ENCODE peak calls at places on chromosomes 11 and 22, in six cellular contexts. Y is endothelial cell, X is endodermal cell, Z is fibroblast of mammary gland, E is nephron progenitor cell, T is psoas muscle. S is an unnamed sample.

GRCh38 chr11:58770627-58771457 is 39.1 kb upstream of the GLYAT start:
- DNase-seq in Y (no peak), X (no peak), Z (peak; percentile 91), E (no peak), T (no peak), S (no peak)

GRCh38 chr22:46737976-46738641 is at the start of gene CERK:
- DNase-seq in Y (peak; percentile 56), X (peak; percentile 85), Z (peak; percentile 33), E (peak; percentile 69), T (peak; percentile 84), S (peak; percentile 86)

GRCh38 chr11:57674251-57674650 is 6.3 kb downstream of the ZDHHC5 start:
- DNase-seq in Y (no peak), X (no peak), Z (no peak), E (no peak), T (no peak), S (no peak)

GRCh38 chr22:48808038-48808960 is 1019.4 kb downstream of the BRD1 start:
- DNase-seq in Y (no peak), X (no peak), Z (no peak), E (no peak), T (no peak), S (no peak)

GRCh38 chr11:125199915-125200314 is 35.4 kb downstream of the PKNOX2 start:
- DNase-seq in Y (no peak), X (no peak), Z (no peak), E (no peak), T (no peak), S (no peak)

GRCh38 chr22:45887202-45888131 is 89.5 kb downstream of the WNT7B start:
- DNase-seq in Y (no peak), X (peak; percentile 41), Z (no peak), E (no peak), T (peak; percentile 44), S (peak; percentile 0)

GRCh38 chr11:73192272-73192671 is 25.8 kb upstream of the P2RY2 start:
- DNase-seq in Y (no peak), X (no peak), Z (no peak), E (no peak), T (peak; percentile 25), S (no peak)

GRCh38 chr11:130055637-130056036 is 14.1 kb upstream of the APLP2 start:
- DNase-seq in Y (no peak), X (no peak), Z (peak; percentile 76), E (no peak), T (no peak), S (no peak)

GRCh38 chr11:78749243-78749730 is 174.6 kb upstream of the NARS2 start:
- DNase-seq in Y (no peak), X (no peak), Z (no peak), E (no peak), T (no peak), S (no peak)

GRCh38 chr22:49453816-49454215 is 373.9 kb downstream of the BRD1 start:
- DNase-seq in Y (no peak), X (peak; percentile 36), Z (no peak), E (no peak), T (no peak), S (no peak)

GRCh38 chr11:122796128-122796717 is 42.1 kb upstream of the CRTAM start:
- DNase-seq in Y (peak; percentile 71), X (peak; percentile 90), Z (peak; percentile 56), E (peak; percentile 62), T (peak; percentile 56), S (peak; percentile 52)

GRCh38 chr22:39098026-39098425 is 982 bp downstream of the APOBEC3H start:
- DNase-seq in Y (no peak), X (peak; percentile 87), Z (no peak), E (no peak), T (peak; percentile 28), S (no peak)

GRCh38 chr11:20790622-20791021 is 121.2 kb downstream of the NELL1 start:
- DNase-seq in Y (no peak), X (peak; percentile 80), Z (no peak), E (no peak), T (no peak), S (peak; percentile 10)

GRCh38 chr11:297666-298405 is 1.5 kb downstream of the IFITM5 start:
- DNase-seq in Y (no peak), X (peak; percentile 54), Z (peak; percentile 46), E (peak; percentile 3), T (peak; percentile 67), S (no peak)

GRCh38 chr11:9726313-9727022 is 62.6 kb downstream of the SWAP70 start:
- DNase-seq in Y (no peak), X (no peak), Z (peak; percentile 76), E (no peak), T (no peak), S (no peak)

GRCh38 chr11:34395916-34396555 is 38.2 kb upstream of the ABTB2 start:
- DNase-seq in Y (no peak), X (no peak), Z (peak; percentile 57), E (no peak), T (no peak), S (no peak)

GRCh38 chr22:27705391-27706080 is 96.0 kb downstream of the MN1 start:
- DNase-seq in Y (no peak), X (no peak), Z (no peak), E (no peak), T (no peak), S (no peak)

GRCh38 chr11:12494699-12495098 is 117.3 kb downstream of the PARVA start:
- DNase-seq in Y (no peak), X (no peak), Z (peak; percentile 31), E (no peak), T (no peak), S (no peak)

GRCh38 chr11:19258651-19259230 is 18.0 kb upstream of the E2F8 start:
- DNase-seq in Y (no peak), X (no peak), Z (no peak), E (no peak), T (no peak), S (no peak)

GRCh38 chr11:22711880-22712279 is 45.5 kb downstream of the GAS2 start:
- DNase-seq in Y (no peak), X (no peak), Z (no peak), E (no peak), T (no peak), S (no peak)

GRCh38 chr22:25027959-25028840 is 75.7 kb downstream of the KIAA1671 start:
- DNase-seq in Y (peak; percentile 67), X (peak; percentile 92), Z (no peak), E (peak; percentile 66), T (peak; percentile 58), S (peak; percentile 79)

GRCh38 chr22:25057013-25057881 is 104.7 kb downstream of the KIAA1671 start:
- DNase-seq in Y (peak; percentile 89), X (peak; percentile 97), Z (peak; percentile 23), E (peak; percentile 92), T (peak; percentile 84), S (peak; percentile 86)

GRCh38 chr11:123437236-123437979 is 7.3 kb downstream of the GRAMD1B start:
- DNase-seq in Y (no peak), X (no peak), Z (no peak), E (no peak), T (no peak), S (no peak)

GRCh38 chr11:109241988-109242387 is 180.0 kb upstream of the C11orf87 start:
- DNase-seq in Y (no peak), X (peak; percentile 47), Z (no peak), E (no peak), T (no peak), S (no peak)

GRCh38 chr11:46238078-46238966 is 39.1 kb upstream of the CREB3L1 start:
- DNase-seq in Y (peak; percentile 77), X (peak; percentile 80), Z (peak; percentile 65), E (peak; percentile 77), T (peak; percentile 81), S (peak; percentile 56)

DNA sequence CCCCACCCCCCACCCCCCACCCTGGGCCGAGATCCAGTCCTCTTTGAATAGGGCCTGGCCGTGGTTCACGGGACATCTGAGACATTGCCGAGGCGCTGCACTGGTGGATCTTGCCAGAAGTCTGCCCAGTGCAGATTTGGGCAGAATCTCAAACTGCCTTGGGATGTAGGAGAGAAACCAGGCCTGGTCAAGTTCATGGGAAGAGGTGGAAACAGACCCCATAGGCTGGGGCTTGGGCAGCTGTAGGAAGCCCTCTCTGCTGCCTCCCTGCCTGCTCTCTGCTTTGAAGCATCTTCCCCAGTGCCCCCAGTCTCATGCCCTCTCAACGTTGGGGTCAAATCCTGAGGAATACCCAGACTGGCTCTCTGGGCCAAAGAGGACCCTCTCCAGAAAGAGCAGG is 16.0 kb upstream of the PPP6R3 start:
- DNase-seq in Y (no peak), X (no peak), Z (no peak), E (no peak), T (peak; percentile 56), S (no peak)
- TF ChIP-seq CTCF in Y (no peak), X (no peak), Z (no peak), E (no peak), T (no peak), S (no peak)

GRCh38 chr22:19766506-19767426 is 6.2 kb downstream of the TBX1 start:
- DNase-seq in Y (peak; percentile 53), X (peak; percentile 80), Z (no peak), E (peak; percentile 44), T (peak; percentile 76), S (no peak)
- TF ChIP-seq CTCF in Y (peak; percentile 41), X (peak; percentile 73), Z (no peak), E (no peak), T (no peak), S (no peak)

GRCh38 chr22:30219668-30220278 is 26.8 kb downstream of the LIF start:
- DNase-seq in Y (no peak), X (no peak), Z (no peak), E (no peak), T (no peak), S (no peak)

GRCh38 chr22:30217698-30218565 is 28.6 kb downstream of the LIF start:
- DNase-seq in Y (no peak), X (no peak), Z (no peak), E (no peak), T (no peak), S (no peak)

GRCh38 chr22:30220338-30221009 is 26.1 kb downstream of the LIF start:
- DNase-seq in Y (no peak), X (no peak), Z (no peak), E (no peak), T (no peak), S (no peak)

GRCh38 chr22:30221121-30221992 is 25.2 kb downstream of the LIF start:
- DNase-seq in Y (no peak), X (no peak), Z (no peak), E (no peak), T (no peak), S (no peak)

DNA sequence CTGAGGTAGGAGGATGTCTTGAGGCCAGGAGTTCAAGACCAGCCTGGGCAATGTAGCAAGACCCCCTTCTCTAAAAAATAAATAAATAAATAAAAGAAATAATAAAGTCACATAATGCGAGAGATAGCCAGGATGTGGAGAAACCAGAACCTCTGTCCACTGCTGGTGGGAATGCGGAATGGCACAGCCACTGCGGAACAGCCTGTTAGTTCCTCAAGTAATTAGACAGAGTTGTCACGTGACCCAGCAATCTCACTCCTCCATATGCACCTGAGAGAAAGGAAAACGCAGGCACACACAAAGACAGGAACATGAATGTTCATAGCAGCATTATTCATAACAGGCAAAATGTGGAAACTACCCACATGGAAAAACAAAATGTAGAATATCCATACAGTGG is 27.5 kb downstream of the LIF start:
- DNase-seq in Y (no peak), X (no peak), Z (no peak), E (no peak), T (no peak), S (no peak)
- TF ChIP-seq CTCF in Y (peak; percentile 12), X (peak; percentile 58), Z (no peak), E (no peak), T (no peak), S (peak; percentile 16)

DNA sequence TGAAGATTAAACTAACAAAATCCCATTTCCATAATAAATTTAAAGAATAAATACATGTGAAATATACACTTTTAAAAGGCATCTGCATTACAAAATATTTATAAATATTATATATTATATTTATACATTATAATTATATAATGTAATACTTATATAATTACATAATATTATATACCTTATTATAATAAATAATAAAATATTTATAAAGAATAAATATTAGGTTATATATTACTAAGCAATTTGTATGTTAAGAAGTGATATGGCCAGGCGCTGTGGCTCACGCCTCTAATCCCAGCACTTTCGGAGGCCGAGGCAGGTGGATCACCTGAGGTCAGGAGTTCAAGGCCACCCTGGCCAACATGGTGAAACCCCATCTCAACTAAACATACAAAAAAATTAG is 97.8 kb downstream of the CADM1 start:
- DNase-seq in Y (no peak), X (no peak), Z (no peak), E (no peak), T (no peak), S (no peak)
- TF ChIP-seq CTCF in Y (no peak), X (no peak), Z (no peak), E (no peak), T (no peak), S (no peak)

S was measured in WERI-Rb-1.